ENCODE peak calls at places on chromosomes 6 and 20, in eight cellular contexts. Y, X, D, N, C, K, V and E are unnamed samples.

GRCh38 chr6:5671162-5671561 is 335.6 kb downstream of the NRN1 start:
- DNase-seq in K (no peak), N (no peak), X (peak; percentile 57), Y (no peak), D (no peak), V (no peak), C (no peak), E (no peak)

GRCh38 chr6:2616796-2617195 is 133.9 kb downstream of the MYLK4 start:
- DNase-seq in D (no peak), K (no peak), N (no peak), V (peak; percentile 60), C (no peak), X (no peak), Y (no peak), E (no peak)

GRCh38 chr6:137115653-137116052 is 57.8 kb downstream of the IL22RA2 start:
- DNase-seq in D (no peak), K (no peak), X (no peak), N (no peak), V (no peak), Y (no peak), C (peak; percentile 14), E (no peak)

GRCh38 chr6:155125916-155126315 is 130.8 kb downstream of the TIAM2 start:
- DNase-seq in N (no peak), Y (peak; percentile 76), D (no peak), K (no peak), V (no peak), C (no peak), X (no peak), E (no peak)

GRCh38 chr6:130453230-130453629 is 87.4 kb downstream of the TMEM200A start:
- DNase-seq in N (no peak), K (no peak), Y (no peak), V (no peak), D (no peak), C (no peak), X (no peak), E (no peak)

GRCh38 chr6:38209291-38209865 is 389.9 kb downstream of the ZFAND3 start:
- DNase-seq in V (no peak), C (no peak), K (no peak), D (no peak), X (no peak), N (no peak), Y (no peak), E (no peak)

GRCh38 chr6:129709909-129710721 is at the start of gene ARHGAP18:
- DNase-seq in C (peak; percentile 97), N (peak; percentile 94), Y (peak; percentile 76), V (peak; percentile 94), K (peak; percentile 95), D (peak; percentile 78), X (peak; percentile 80), E (peak; percentile 65)

GRCh38 chr6:91482498-91482897 is 895.6 kb upstream of the MAP3K7 start:
- DNase-seq in Y (no peak), D (no peak), K (no peak), C (peak; percentile 94), V (no peak), N (no peak), X (peak; percentile 10), E (no peak)

GRCh38 chr6:16694789-16695188 is 66.5 kb downstream of the ATXN1 start:
- DNase-seq in D (no peak), V (no peak), Y (no peak), C (no peak), N (no peak), X (peak; percentile 28), K (no peak), E (no peak)

GRCh38 chr6:65191412-65191811 is 515.6 kb downstream of the EYS start:
- DNase-seq in N (no peak), V (no peak), Y (no peak), C (no peak), K (no peak), X (no peak), D (no peak), E (no peak)

GRCh38 chr20:22805219-22805618 is 220.8 kb upstream of the FOXA2 start:
- DNase-seq in N (no peak), V (no peak), Y (peak; percentile 50), K (no peak), C (peak; percentile 41), D (no peak), X (no peak), E (no peak)

GRCh38 chr6:139490482-139490881 is 116.0 kb upstream of the CITED2 start:
- DNase-seq in Y (no peak), C (peak; percentile 16), N (no peak), V (no peak), X (no peak), K (no peak), D (no peak), E (no peak)

GRCh38 chr6:119612176-119612870 is 262.8 kb upstream of the MAN1A1 start:
- DNase-seq in X (no peak), K (no peak), N (no peak), C (no peak), Y (no peak), V (no peak), D (no peak), E (no peak)

GRCh38 chr6:115976321-115976870 is 84.3 kb downstream of the FRK start:
- DNase-seq in K (no peak), D (no peak), N (no peak), C (no peak), Y (no peak), V (no peak), X (no peak), E (no peak)

GRCh38 chr6:37653933-37654565 is 43.6 kb downstream of the MDGA1 start:
- DNase-seq in X (peak; percentile 72), D (peak; percentile 34), K (no peak), Y (no peak), V (no peak), N (no peak), C (peak; percentile 47), E (no peak)

GRCh38 chr20:51528263-51529026 is 14.1 kb downstream of the NFATC2 start:
- DNase-seq in X (no peak), N (no peak), Y (no peak), C (peak; percentile 14), V (no peak), K (no peak), D (no peak), E (no peak)

GRCh38 chr20:18506744-18507143 is 996 bp upstream of the SEC23B start:
- DNase-seq in K (no peak), C (no peak), V (no peak), D (no peak), N (no peak), Y (no peak), X (no peak), E (no peak)

GRCh38 chr6:90351696-90352095 is 55.1 kb upstream of the BACH2 start:
- DNase-seq in N (no peak), D (no peak), V (no peak), K (no peak), Y (no peak), X (no peak), C (no peak), E (no peak)

DNA sequence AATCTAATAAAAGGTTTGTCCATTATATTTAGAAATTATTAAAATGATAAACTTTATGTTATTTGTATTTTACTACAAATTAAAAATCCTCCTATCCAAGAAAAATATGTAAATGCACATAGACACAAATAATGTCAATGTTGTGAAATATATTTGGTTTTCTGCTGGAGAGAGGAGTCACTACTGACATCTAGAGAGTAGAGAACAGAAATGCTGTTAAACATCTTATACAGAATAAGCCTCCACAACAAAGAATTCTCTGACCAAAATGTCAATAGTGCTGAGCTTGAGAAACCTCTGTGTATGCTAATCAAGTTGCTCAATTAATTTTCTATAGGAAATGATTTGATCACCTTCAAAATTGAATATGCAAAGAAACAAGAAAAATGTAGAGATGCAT is 12.4 kb downstream of the HTR1B start:
- DNase-seq in K (no peak), D (no peak), Y (no peak), X (no peak), N (no peak), V (no peak), C (peak; percentile 55), E (no peak)
- TF ChIP-seq CTCF in K (no peak), D (no peak), Y (peak; percentile 34), X (no peak), N (no peak), V (no peak), C (no peak), E (no peak)

GRCh38 chr6:133945158-133945557 is 7.9 kb upstream of the TBPL1 start:
- DNase-seq in N (no peak), V (peak; percentile 25), D (no peak), X (no peak), Y (no peak), C (no peak), K (no peak), E (no peak)
- TF ChIP-seq CTCF in N (no peak), V (peak; percentile 15), D (no peak), X (no peak), Y (no peak), C (no peak), K (no peak), E (no peak)

GRCh38 chr20:60935971-60936370 is 316.1 kb upstream of the CDH4 start:
- DNase-seq in K (no peak), D (no peak), V (peak; percentile 24), X (no peak), C (no peak), Y (no peak), N (no peak), E (no peak)

GRCh38 chr20:60931691-60932090 is 320.4 kb upstream of the CDH4 start:
- DNase-seq in Y (no peak), K (no peak), D (no peak), V (no peak), N (no peak), X (no peak), C (no peak), E (no peak)

GRCh38 chr20:60934724-60935123 is 317.3 kb upstream of the CDH4 start:
- DNase-seq in X (no peak), Y (no peak), K (no peak), D (no peak), N (no peak), V (no peak), C (no peak), E (no peak)

GRCh38 chr20:60937581-60937980 is 314.5 kb upstream of the CDH4 start:
- DNase-seq in C (no peak), D (no peak), K (no peak), X (no peak), Y (no peak), N (no peak), V (no peak), E (no peak)
- TF ChIP-seq CTCF in C (no peak), D (no peak), K (no peak), X (no peak), Y (no peak), N (no peak), V (no peak), E (no peak)

DNA sequence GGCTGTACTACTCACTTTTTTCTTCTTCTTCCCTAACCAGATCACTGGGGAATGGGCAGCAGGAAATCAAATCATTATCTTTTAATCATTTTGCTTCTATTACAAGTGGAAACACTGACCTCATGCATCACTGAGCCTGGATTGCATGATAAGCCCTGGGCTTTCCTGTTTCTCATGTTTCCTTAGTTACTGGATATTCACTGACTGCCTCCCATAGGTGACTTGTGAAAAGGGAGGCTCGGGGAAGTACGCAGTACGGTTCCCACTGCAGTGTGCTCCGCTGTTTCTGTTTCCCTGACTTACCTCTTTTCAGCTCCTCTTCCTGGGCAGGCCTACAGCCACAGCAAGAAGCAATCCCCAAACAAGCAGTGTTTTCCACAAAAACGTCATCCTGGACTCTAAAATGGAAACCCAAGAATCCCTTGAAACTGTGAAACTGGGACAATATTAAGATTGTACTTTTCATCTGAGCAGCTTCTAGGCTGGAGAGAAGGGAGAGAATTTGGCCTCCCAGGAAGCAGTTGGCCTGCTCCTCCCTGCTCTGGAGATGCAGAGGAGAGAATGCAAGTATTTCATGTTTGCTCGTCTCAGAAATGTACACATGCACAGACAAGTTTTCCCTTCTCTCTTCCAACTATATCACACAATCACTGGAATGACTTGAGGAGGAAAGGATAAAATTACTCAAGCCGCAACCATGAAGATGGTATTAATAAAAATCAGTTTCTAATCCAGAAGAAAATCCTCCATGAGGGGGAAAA is 13.1 kb downstream of the BTNL2 start:
- DNase-seq in V (no peak), N (no peak), C (peak; percentile 99), X (no peak), D (no peak), K (no peak), Y (no peak), E (no peak)
- TF ChIP-seq CTCF in V (no peak), N (no peak), C (no peak), X (no peak), D (no peak), K (no peak), Y (no peak), E (no peak)